ENCODE peak calls at places on chromosomes 16 and 17, in six cellular contexts. W is fibroblast of lung; R is tibial artery; G is ovary; Z is heart left ventricle; Y is CD8-positive, alpha-beta T cell. V is an unnamed sample. For H3K27me3 and H3K4me1, the result is how much of the 10 kb centered on the place peaks cover.

GRCh38 chr17:43879723-43880419 is 27.5 kb downstream of the MPP2 start:
- DNase-seq in R (no peak), G (no peak), Z (no peak), Y (no peak), W (no peak), V (no peak)

GRCh38 chr17:80422981-80423380 is 8.0 kb downstream of the ENDOV start:
- DNase-seq in R (peak), Z (no peak), Y (no peak), G (no peak), W (no peak), V (peak)

GRCh38 chr16:48580925-48581500 is 29.0 kb downstream of the N4BP1 start:
- DNase-seq in W (peak), Y (no peak), R (no peak), Z (no peak), G (no peak), V (no peak)

GRCh38 chr17:20721151-20721550 is 141.6 kb downstream of the CDRT15L2 start:
- DNase-seq in G (no peak), R (no peak), W (peak), Z (no peak), Y (no peak), V (no peak)

GRCh38 chr17:9389116-9389515 is 186.5 kb downstream of the STX8 start:
- DNase-seq in Z (no peak), Y (no peak), W (peak), R (no peak), G (no peak), V (no peak)

GRCh38 chr16:50531901-50532300 is 16.3 kb upstream of the NKD1 start:
- DNase-seq in R (no peak), W (no peak), Y (no peak), Z (peak), G (no peak), V (no peak)

GRCh38 chr16:87538594-87538993 is 45.8 kb upstream of the ZCCHC14 start:
- DNase-seq in Z (no peak), G (no peak), R (peak), W (peak), Y (no peak), V (no peak)

GRCh38 chr16:69564845-69565610 is 738 bp upstream of the NFAT5 start:
- DNase-seq in Y (no peak), W (peak), Z (no peak), G (no peak), R (no peak), V (no peak)

GRCh38 chr16:74627506-74628220 is 20.7 kb upstream of the GLG1 start:
- DNase-seq in W (peak), G (peak), R (no peak), Y (no peak), Z (no peak), V (no peak)

GRCh38 chr16:2432801-2433505 is 3.7 kb downstream of the CCNF start:
- DNase-seq in W (no peak), Y (no peak), R (no peak), G (no peak), Z (no peak), V (no peak)

GRCh38 chr17:47719411-47720152 is 13.5 kb upstream of the TBX21 start:
- DNase-seq in R (no peak), Y (no peak), Z (no peak), W (peak), G (no peak), V (no peak)

GRCh38 chr16:76900285-76901263 is 290.4 kb upstream of the MON1B start:
- DNase-seq in G (no peak), W (no peak), R (no peak), Y (no peak), Z (no peak), V (no peak)

GRCh38 chr16:76897816-76898215 is 293.2 kb upstream of the MON1B start:
- DNase-seq in G (no peak), W (no peak), R (no peak), Y (no peak), Z (no peak), V (no peak)

GRCh38 chr16:76899767-76900166 is 291.2 kb upstream of the MON1B start:
- DNase-seq in Z (no peak), G (no peak), Y (no peak), W (no peak), R (no peak), V (no peak)
- H3K27ac ChIP-seq in Z (no peak), G (no peak), Y (no peak), W (no peak), R (no peak), V (no peak)

GRCh38 chr16:66843191-66843590 is 1.0 kb upstream of the CA7 start:
- DNase-seq in G (no peak), R (no peak), W (no peak), Y (no peak), Z (no peak), V (peak)
- H3K27me3 ChIP-seq in G (under half), R (under half), W (half or more), Y (under half), Z (under half), V (under half)

GRCh38 chr16:78542419-78542818 is 443.0 kb downstream of the WWOX start:
- DNase-seq in R (no peak), Z (no peak), Y (no peak), G (no peak), W (no peak), V (no peak)

GRCh38 chr16:78538919-78539318 is 439.5 kb downstream of the WWOX start:
- DNase-seq in G (no peak), Y (no peak), W (no peak), R (no peak), Z (no peak), V (no peak)

GRCh38 chr16:78537511-78537910 is 438.1 kb downstream of the WWOX start:
- DNase-seq in Z (no peak), R (no peak), G (no peak), W (no peak), Y (no peak), V (no peak)

GRCh38 chr16:78538284-78538683 is 438.8 kb downstream of the WWOX start:
- DNase-seq in Z (no peak), G (no peak), R (no peak), Y (no peak), W (no peak), V (no peak)

GRCh38 chr16:78543066-78543465 is 443.6 kb downstream of the WWOX start:
- DNase-seq in Y (no peak), Z (no peak), W (no peak), G (no peak), R (no peak), V (no peak)
- H3K4me1 ChIP-seq in Y (under half), Z (under half), W (under half), G (under half), R (under half), V (under half)

DNA sequence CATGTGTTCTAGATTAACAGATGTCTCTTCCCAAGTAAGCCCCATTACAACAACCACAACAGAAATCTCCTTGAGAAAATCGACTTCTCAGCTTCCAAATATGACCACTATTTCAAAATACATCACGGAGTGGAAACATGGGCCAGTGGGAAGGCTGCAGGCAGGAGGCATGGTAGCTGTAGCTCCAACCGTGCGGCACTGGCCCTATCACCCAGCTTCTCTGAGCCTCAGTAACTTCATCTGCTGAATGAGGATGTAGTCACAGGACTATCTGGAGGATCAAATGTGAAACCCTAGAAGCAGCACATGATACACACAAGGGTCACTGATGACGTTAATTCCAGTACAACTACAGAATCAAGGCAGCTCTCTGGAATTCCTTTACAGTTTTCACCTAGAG is 112.2 kb downstream of the VPS53 start:
- DNase-seq in G (no peak), R (no peak), Z (no peak), W (no peak), Y (no peak), V (no peak)
- H3K27ac ChIP-seq in G (no peak), R (no peak), Z (no peak), W (peak), Y (no peak), V (no peak)

GRCh38 chr17:28503420-28503819 is 2.7 kb upstream of the FOXN1 start:
- DNase-seq in Y (no peak), R (no peak), W (no peak), G (no peak), Z (no peak), V (no peak)
- H3K27me3 ChIP-seq in Y (under half), R (under half), W (under half), G (under half), Z (under half), V (under half)

GRCh38 chr17:39800540-39800939 is 62.8 kb downstream of the GRB7 start:
- DNase-seq in Y (peak), Z (no peak), G (no peak), R (no peak), W (no peak), V (no peak)
- H3K4me1 ChIP-seq in Y (half or more), Z (under half), G (under half), R (under half), W (under half), V (under half)

GRCh38 chr16:17291289-17291688 is 179.5 kb downstream of the XYLT1 start:
- DNase-seq in Y (no peak), W (no peak), R (no peak), Z (no peak), G (no peak), V (no peak)
- H3K27ac ChIP-seq in Y (no peak), W (no peak), R (peak), Z (no peak), G (no peak), V (no peak)

DNA sequence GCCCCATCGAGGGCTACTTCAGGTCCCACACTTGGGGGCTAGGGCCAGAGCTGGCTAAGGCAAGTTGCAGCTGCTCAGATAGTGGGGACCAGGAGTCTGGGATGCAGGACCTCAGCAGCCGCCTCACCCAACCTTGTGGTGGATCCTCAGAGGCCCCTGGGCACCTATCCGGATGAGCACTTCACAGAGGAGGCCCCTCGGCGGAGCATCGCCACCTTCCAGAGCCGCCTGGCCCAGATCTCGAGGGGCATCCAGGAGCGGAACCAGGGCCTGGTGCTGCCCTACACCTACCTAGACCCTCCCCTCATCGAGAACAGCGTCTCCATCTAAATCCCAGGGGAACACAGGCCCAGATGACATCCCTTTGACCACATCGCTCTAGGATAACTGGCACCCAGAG is 9.4 kb downstream of the ALOX15B start:
- DNase-seq in Y (no peak), W (no peak), Z (no peak), R (no peak), G (no peak), V (no peak)
- H3K27me3 ChIP-seq in Y (under half), W (under half), Z (under half), R (under half), G (under half), V (under half)

DNA sequence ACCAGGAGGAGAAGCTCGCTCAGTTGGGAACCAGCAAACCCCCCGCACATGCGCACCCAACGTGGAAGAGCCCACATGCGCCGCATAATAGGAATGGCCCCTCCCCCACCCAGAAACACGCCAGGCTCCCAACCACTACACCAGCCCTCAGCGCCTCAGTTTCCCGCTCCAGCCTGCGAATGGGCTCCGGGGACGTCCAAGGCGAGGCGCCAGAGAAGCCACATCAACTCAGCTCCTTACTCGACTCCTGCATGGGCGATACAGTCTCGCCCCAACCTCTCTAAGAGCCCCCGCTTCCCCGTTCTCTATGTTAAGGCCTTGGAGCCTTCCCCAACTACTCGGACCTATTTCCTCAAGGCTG is 503 bp downstream of the SRSF1 start:
- DNase-seq in W (peak), R (peak), G (peak), Z (peak), Y (peak), V (peak)
- H3K4me1 ChIP-seq in W (under half), R (under half), G (under half), Z (under half), Y (under half), V (under half)